ENCODE peak calls at places on chromosomes 5 and 9, in six cellular contexts. J is cardiac muscle cell, M is nephron progenitor cell, H is HL-60, S is dorsolateral prefrontal cortex, G is HFFc6. W is an unnamed sample.

GRCh38 chr5:13382232-13382631 is 562.3 kb downstream of the DNAH5 start:
- DNase-seq in J (no peak), M (no peak), H (no peak), S (no peak), G (no peak), W (no peak)

GRCh38 chr9:18379073-18379811 is 94.7 kb upstream of the ADAMTSL1 start:
- DNase-seq in J (no peak), M (no peak), H (no peak), S (no peak), G (peak; percentile 57), W (no peak)

GRCh38 chr5:372911-373709 is 51.6 kb downstream of the AHRR start:
- DNase-seq in J (no peak), M (no peak), H (peak; percentile 85), S (no peak), G (no peak), W (peak; percentile 16)

GRCh38 chr9:94630833-94631232 is 8.5 kb downstream of the FBP1 start:
- DNase-seq in J (no peak), M (no peak), H (no peak), S (no peak), G (no peak), W (no peak)

GRCh38 chr5:176296-176823 is 14.9 kb upstream of the LRRC14B start:
- DNase-seq in J (no peak), M (no peak), H (no peak), S (no peak), G (no peak), W (no peak)

GRCh38 chr9:95511232-95511951 is 5.4 kb downstream of the PTCH1 start:
- DNase-seq in J (peak; percentile 82), M (no peak), H (no peak), S (peak; percentile 50), G (peak; percentile 61), W (no peak)

GRCh38 chr9:108209132-108209700 is 646.6 kb downstream of the ACTL7B start:
- DNase-seq in J (no peak), M (no peak), H (no peak), S (no peak), G (no peak), W (no peak)

GRCh38 chr5:157463621-157464407 is 3.8 kb downstream of the NIPAL4 start:
- DNase-seq in J (no peak), M (no peak), H (no peak), S (no peak), G (peak; percentile 62), W (no peak)

GRCh38 chr9:88106492-88106891 is 31.8 kb downstream of the SPATA31C2 start:
- DNase-seq in J (peak; percentile 58), M (no peak), H (no peak), S (peak; percentile 13), G (peak; percentile 40), W (no peak)

GRCh38 chr9:27377147-27377807 is 80.3 kb upstream of the EQTN start:
- DNase-seq in J (no peak), M (no peak), H (no peak), S (no peak), G (no peak), W (no peak)

GRCh38 chr5:7434937-7435336 is 39.0 kb downstream of the ADCY2 start:
- DNase-seq in J (no peak), M (no peak), H (no peak), S (no peak), G (no peak), W (no peak)

GRCh38 chr5:172293054-172293744 is 9.6 kb upstream of the UBTD2 start:
- DNase-seq in J (peak; percentile 84), M (peak; percentile 56), H (peak; percentile 30), S (peak; percentile 85), G (peak; percentile 75), W (peak; percentile 54)

GRCh38 chr5:172294831-172295230 is 11.3 kb upstream of the UBTD2 start:
- DNase-seq in J (no peak), M (no peak), H (no peak), S (no peak), G (no peak), W (no peak)

GRCh38 chr5:172288465-172288864 is 4.9 kb upstream of the UBTD2 start:
- DNase-seq in J (no peak), M (no peak), H (no peak), S (no peak), G (no peak), W (no peak)

DNA sequence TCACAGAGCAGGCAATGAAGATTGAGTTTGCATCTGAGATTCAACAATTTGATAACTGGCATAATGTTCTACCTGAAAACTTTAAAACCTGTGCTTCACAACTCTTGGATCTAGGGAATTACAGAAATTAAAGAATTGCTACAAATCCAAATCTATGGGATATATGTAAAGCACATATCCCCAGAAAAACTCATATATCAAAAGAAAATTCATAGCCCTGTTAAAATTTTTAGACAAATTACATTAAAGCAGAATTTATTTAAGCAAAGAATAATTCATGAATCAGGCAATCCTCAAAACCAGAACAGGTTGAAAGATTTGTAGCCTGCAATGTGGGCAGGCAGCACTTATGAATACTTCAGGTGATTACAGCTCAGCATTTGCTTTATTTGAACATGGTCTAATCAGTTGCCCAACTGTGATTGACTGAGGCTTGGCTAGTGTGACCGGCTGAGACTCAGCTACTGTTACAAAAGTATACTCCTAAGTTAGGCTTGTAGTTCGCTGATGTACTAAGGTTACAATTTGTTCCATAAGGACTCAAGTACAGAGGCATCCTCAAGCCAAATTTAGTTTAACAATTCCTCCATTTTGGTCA is 10.3 kb upstream of the UBTD2 start:
- DNase-seq in J (no peak), M (no peak), H (no peak), S (no peak), G (no peak), W (no peak)
- TF ChIP-seq CTCF in J (no peak), M (no peak), H (no peak), S (no peak), G (peak; percentile 15), W (no peak)

DNA sequence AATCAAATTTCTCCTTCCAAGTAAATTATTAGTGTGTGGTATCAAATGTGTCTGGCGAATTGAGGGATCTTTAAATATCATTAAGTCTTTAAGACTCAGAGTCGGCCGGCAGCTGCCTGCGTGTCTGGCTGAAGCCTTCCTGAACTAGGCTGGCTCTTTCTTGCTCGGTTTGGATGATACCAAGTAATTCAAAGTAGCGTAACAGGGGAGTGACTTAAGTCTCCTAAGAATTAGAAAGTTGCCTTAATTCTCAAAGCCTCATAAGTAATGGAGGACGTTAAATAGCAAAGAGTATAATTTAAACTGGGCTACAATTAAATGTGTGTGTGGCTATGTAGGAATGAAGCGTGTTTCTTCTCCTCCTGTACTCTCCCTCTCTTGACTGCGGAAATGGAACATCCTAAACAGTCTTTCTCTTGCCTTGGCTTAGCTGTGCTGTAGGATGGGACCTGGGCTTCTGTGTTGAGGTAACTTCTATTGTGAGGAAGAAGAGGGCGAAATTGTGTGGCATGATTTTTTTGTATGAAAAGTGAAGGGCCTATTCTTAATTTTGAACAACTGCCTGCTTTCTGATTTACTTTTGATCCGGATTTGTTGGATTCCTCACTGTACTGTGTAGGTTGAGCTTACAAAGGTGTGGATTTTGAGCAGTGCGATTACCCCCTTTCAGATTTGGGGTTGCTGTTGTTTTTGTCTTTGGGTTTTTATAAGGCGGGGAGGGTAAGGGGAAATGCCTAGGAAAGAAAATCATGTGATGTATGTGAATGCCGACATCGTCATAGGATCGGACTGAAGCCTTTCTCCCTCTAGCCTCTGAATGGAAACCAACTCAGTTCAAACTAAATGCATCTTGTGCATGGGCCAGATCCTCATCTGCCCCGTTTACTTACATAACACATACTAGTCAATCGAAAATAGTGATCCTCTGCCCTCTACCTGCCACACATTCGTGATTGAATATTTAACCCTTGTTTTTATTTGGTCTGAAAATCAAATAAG is 29.9 kb downstream of the CPEB4 start:
- DNase-seq in J (peak; percentile 89), M (peak; percentile 46), H (peak; percentile 71), S (peak; percentile 62), G (peak; percentile 78), W (no peak)
- TF ChIP-seq CTCF in J (no peak), M (no peak), H (no peak), S (no peak), G (no peak), W (no peak)

GRCh38 chr5:74322944-74323343 is 317.6 kb downstream of the ENC1 start:
- DNase-seq in J (no peak), M (no peak), H (no peak), S (no peak), G (no peak), W (no peak)
- TF ChIP-seq CTCF in J (no peak), M (no peak), H (no peak), S (no peak), G (peak; percentile 49), W (peak; percentile 12)

GRCh38 chr9:91436841-91437240 is 13.2 kb upstream of the NFIL3 start:
- DNase-seq in J (no peak), M (no peak), H (no peak), S (no peak), G (no peak), W (no peak)

GRCh38 chr9:91429501-91429900 is 5.9 kb upstream of the NFIL3 start:
- DNase-seq in J (no peak), M (no peak), H (no peak), S (no peak), G (no peak), W (no peak)

GRCh38 chr9:91431485-91431884 is 7.9 kb upstream of the NFIL3 start:
- DNase-seq in J (no peak), M (no peak), H (no peak), S (no peak), G (no peak), W (no peak)

GRCh38 chr9:91428927-91429351 is 5.3 kb upstream of the NFIL3 start:
- DNase-seq in J (peak; percentile 92), M (no peak), H (peak; percentile 87), S (no peak), G (no peak), W (no peak)

DNA sequence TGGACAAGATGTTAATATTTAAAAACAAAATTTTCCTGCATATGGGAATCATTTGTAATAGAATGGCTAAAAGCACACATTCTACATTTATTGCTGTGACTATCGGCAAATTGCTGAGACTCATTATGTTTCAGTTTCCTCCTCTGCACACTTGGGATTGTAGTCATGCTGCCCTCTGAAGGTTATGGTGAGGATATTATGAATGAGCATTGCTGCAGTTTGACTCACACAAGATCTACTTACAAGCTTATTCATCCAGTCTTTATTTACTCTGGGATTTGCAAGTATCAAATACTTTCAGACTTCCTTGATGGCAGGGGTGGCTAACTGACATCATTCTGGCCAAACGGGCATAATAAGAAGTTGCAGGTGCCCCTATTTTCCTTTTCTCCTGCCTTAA is 9.5 kb upstream of the NFIL3 start:
- DNase-seq in J (peak; percentile 88), M (no peak), H (no peak), S (no peak), G (peak; percentile 93), W (no peak)
- TF ChIP-seq CTCF in J (peak; percentile 65), M (no peak), H (peak; percentile 14), S (peak; percentile 25), G (peak; percentile 75), W (no peak)

DNA sequence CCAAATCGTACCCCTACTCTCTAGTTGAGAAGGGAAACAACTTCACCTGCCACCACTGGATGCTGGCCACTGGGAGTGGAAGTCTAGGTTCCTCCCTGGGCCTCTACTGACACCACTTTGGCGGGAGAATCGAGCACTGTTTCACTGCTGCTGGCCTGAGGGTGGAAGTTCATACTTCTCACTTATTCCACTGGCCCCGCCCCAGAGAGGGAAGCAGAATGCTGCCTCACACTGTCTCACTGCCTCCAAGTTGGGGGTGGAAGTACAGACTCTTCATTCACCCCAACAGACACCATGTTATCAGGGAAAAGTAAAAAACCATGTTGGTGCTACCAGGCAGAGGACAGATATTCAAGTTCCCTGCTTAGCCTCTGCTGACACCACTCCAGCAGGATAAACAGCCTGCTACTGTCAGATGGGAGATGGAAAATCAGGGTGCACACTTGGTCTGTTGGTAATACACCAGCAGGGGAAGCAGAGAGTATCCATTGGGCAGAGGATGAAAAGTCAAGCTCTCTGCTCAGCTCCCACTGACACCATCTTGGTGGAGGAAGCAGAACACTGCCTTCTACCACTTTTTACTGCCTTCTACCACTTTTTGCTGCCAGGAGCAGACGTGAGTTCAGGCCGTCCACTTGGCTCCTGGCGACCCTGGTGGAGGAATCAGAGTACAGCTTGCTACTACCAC is 159.4 kb downstream of the SIL1 start:
- DNase-seq in J (no peak), M (no peak), H (no peak), S (no peak), G (no peak), W (no peak)
- TF ChIP-seq CTCF in J (no peak), M (no peak), H (no peak), S (no peak), G (peak; percentile 26), W (peak; percentile 57)

W was measured in glutamatergic neuron.